ENCODE peak calls at places on chromosomes 3 and 15, in seven cellular contexts. T is upper lobe of right lung, J is colonic mucosa, A is A549, M is Peyer's patch, C is MM.1S, V is H9. K is an unnamed sample.

GRCh38 chr3:57949779-57950618 is 58.2 kb upstream of the FLNB start:
- DNase-seq in C (no peak), T (peak; percentile 67), J (no peak), A (peak; percentile 56), V (no peak), M (no peak), K (peak; percentile 45)

GRCh38 chr15:56869573-56869972 is 48.9 kb upstream of the TCF12 start:
- DNase-seq in M (no peak), V (no peak), T (no peak), J (peak; percentile 70), C (peak; percentile 36), A (peak; percentile 61), K (no peak)

GRCh38 chr15:62491642-62492041 is 326.6 kb upstream of the C2CD4B start:
- DNase-seq in C (no peak), A (no peak), T (no peak), M (no peak), J (no peak), V (no peak), K (no peak)

GRCh38 chr3:85162905-85163304 is 204.1 kb downstream of the CADM2 start:
- DNase-seq in M (no peak), V (no peak), J (no peak), A (no peak), T (no peak), C (no peak), K (no peak)

GRCh38 chr15:39778031-39778430 is 4.6 kb downstream of the FSIP1 start:
- DNase-seq in C (no peak), A (no peak), T (no peak), J (no peak), V (no peak), M (no peak), K (no peak)

GRCh38 chr15:69861331-69862171 is 236.2 kb downstream of the TLE3 start:
- DNase-seq in C (no peak), J (no peak), V (no peak), A (no peak), M (no peak), T (no peak), K (peak; percentile 7)

GRCh38 chr3:157079677-157080369 is 80.1 kb downstream of the CCNL1 start:
- DNase-seq in M (no peak), J (peak; percentile 12), T (no peak), A (no peak), V (no peak), C (no peak), K (no peak)

GRCh38 chr15:78239811-78240210 is 5.4 kb upstream of the ACSBG1 start:
- DNase-seq in V (peak; percentile 28), C (no peak), M (no peak), J (no peak), A (no peak), T (no peak), K (no peak)

GRCh38 chr3:59784164-59784563 is 734.3 kb upstream of the CFAP20DC start:
- DNase-seq in C (no peak), J (no peak), V (no peak), T (no peak), M (no peak), A (no peak), K (no peak)

GRCh38 chr3:86229086-86229774 is 761.7 kb downstream of the VGLL3 start:
- DNase-seq in T (no peak), M (no peak), A (peak; percentile 80), C (no peak), V (no peak), J (no peak), K (no peak)

GRCh38 chr3:168047190-168047795 is 48.4 kb downstream of the GOLIM4 start:
- DNase-seq in A (peak; percentile 74), J (no peak), V (no peak), C (peak; percentile 93), M (no peak), T (no peak), K (no peak)

GRCh38 chr3:59998040-59998439 is 948.2 kb upstream of the CFAP20DC start:
- DNase-seq in M (no peak), T (no peak), C (no peak), J (no peak), A (no peak), V (no peak), K (no peak)

GRCh38 chr3:133238015-133238414 is 161.8 kb upstream of the BFSP2 start:
- DNase-seq in C (no peak), M (no peak), T (no peak), J (no peak), A (no peak), V (no peak), K (no peak)

GRCh38 chr15:31145271-31145911 is 43.9 kb upstream of the TRPM1 start:
- DNase-seq in T (no peak), M (no peak), C (no peak), A (peak; percentile 43), J (no peak), V (no peak), K (no peak)

GRCh38 chr3:119723022-119723421 is 20.2 kb downstream of the CFAP91 start:
- DNase-seq in J (no peak), T (no peak), C (no peak), A (no peak), V (no peak), M (no peak), K (no peak)

GRCh38 chr3:72008226-72008996 is 223.5 kb upstream of the PROK2 start:
- DNase-seq in C (no peak), M (no peak), A (no peak), V (no peak), J (no peak), T (no peak), K (no peak)

GRCh38 chr15:29883126-29883525 is 60.9 kb upstream of the TJP1 start:
- DNase-seq in J (no peak), A (no peak), C (no peak), M (no peak), V (peak; percentile 58), T (no peak), K (no peak)

GRCh38 chr15:63772531-63772930 is 61.2 kb downstream of the HERC1 start:
- DNase-seq in A (no peak), T (no peak), V (no peak), C (no peak), J (no peak), M (no peak), K (no peak)

GRCh38 chr15:86915811-86916331 is 836.2 kb downstream of the AGBL1 start:
- DNase-seq in M (no peak), C (peak; percentile 73), T (no peak), A (peak; percentile 58), V (peak; percentile 55), J (no peak), K (no peak)

GRCh38 chr3:193347507-193348501 is 30.7 kb downstream of the ATP13A5 start:
- DNase-seq in J (no peak), V (peak; percentile 37), M (no peak), T (no peak), A (no peak), C (no peak), K (no peak)

GRCh38 chr3:23941440-23941839 is 3.6 kb upstream of the NR1D2 start:
- DNase-seq in A (no peak), T (no peak), V (no peak), M (no peak), C (no peak), J (no peak), K (no peak)

GRCh38 chr3:158731938-158732855 is at the start of gene RARRES1:
- DNase-seq in A (peak; percentile 70), V (peak; percentile 55), J (peak; percentile 71), C (no peak), T (peak; percentile 90), M (peak; percentile 50), K (peak; percentile 92)

GRCh38 chr3:60322334-60322856 is 928.9 kb downstream of the FHIT start:
- DNase-seq in J (no peak), V (no peak), M (no peak), A (no peak), C (no peak), T (no peak), K (no peak)

GRCh38 chr3:60176614-60177013 is 1074.6 kb downstream of the FHIT start:
- DNase-seq in V (no peak), M (no peak), C (no peak), J (no peak), A (no peak), T (no peak), K (no peak)

GRCh38 chr15:90231028-90232017 is 2.4 kb downstream of the CIB1 start:
- DNase-seq in M (peak; percentile 79), V (no peak), J (no peak), A (no peak), T (peak; percentile 78), C (no peak), K (peak; percentile 91)

GRCh38 chr3:187196573-187197094 is 652 bp upstream of the RTP1 start:
- DNase-seq in J (no peak), C (no peak), M (no peak), T (no peak), A (no peak), V (no peak), K (no peak)

GRCh38 chr3:23259515-23259914 is 56.4 kb downstream of the UBE2E2 start:
- DNase-seq in T (no peak), A (no peak), C (no peak), M (no peak), V (no peak), J (no peak), K (no peak)

GRCh38 chr3:130948929-130949328 is 55.0 kb downstream of the ATP2C1 start:
- DNase-seq in A (no peak), J (no peak), C (no peak), T (no peak), M (no peak), V (no peak), K (no peak)
- TF ChIP-seq CTCF in A (no peak), J (no peak), C (no peak), T (no peak), M (no peak), V (no peak), K (no peak)

DNA sequence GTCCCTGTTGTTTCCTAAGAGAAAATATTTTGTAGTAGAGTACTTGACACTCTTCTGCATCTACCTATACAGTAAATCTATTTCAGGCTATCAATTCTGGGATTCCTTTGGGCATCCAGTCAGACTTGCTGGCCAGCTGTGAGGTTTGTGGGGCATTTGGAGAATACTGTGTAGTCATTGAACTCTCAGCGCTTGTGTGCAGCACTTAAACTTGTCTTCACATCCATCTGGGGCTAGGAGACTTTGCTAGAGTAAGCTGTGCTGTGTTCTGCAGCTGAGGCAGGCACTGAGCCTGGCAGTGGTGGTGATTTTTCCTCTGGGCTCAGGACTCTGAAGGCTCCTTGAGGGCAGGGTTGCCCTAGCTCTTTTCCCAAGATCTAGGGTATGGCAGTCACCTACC is 19.2 kb downstream of the CLSTN2 start:
- DNase-seq in T (no peak), C (no peak), A (no peak), J (no peak), V (no peak), M (no peak), K (no peak)
- H3K4me1 ChIP-seq in T (no peaks in the 10 kb centered on the region), C (no peaks in the 10 kb centered on the region), A (no peaks in the 10 kb centered on the region), J (no peaks in the 10 kb centered on the region), V (no peaks in the 10 kb centered on the region), M (no peaks in the 10 kb centered on the region), K (no peaks in the 10 kb centered on the region)

GRCh38 chr3:105435277-105435676 is 68.6 kb downstream of the ALCAM start:
- DNase-seq in T (no peak), J (no peak), V (no peak), C (no peak), M (no peak), A (no peak), K (no peak)
- TF ChIP-seq CTCF in T (no peak), J (no peak), V (no peak), C (no peak), M (no peak), A (no peak), K (no peak)

DNA sequence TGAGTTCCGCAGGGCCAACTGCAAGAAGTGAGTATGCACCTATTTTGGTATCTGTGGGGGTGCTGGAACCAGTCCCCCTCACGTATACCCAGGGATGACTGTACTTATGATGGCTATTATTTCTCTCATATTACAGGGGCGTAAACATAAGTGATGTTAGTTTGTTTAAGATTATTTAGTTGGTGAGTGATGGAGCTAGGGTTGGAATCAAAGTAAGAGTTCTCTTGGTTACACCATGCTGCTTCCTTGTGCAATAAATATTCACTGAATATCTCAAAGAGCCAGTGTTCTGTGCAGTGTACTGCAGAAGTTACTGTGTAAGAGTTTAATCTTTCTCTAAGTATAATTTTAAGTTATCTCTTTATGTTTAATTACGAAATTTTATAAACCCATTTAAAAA is 12.8 kb upstream of the UTS2B start:
- DNase-seq in A (no peak), M (no peak), T (no peak), C (no peak), J (no peak), V (no peak), K (no peak)
- H3K4me1 ChIP-seq in A (peaks cover 32% of the 10 kb centered on the region), M (peaks cover 8% of the 10 kb centered on the region), T (peaks cover 57% of the 10 kb centered on the region), C (peaks cover 14% of the 10 kb centered on the region), J (no peaks in the 10 kb centered on the region), V (no peaks in the 10 kb centered on the region), K (peaks cover 98% of the 10 kb centered on the region)